ENCODE peak calls at places on chromosomes 1 and 21, in five cellular contexts. X is iPS-NIHi11; A is left cardiac atrium; V is CD8-positive, alpha-beta memory T cell; H is effector CD4-positive, alpha-beta T cell. K is an unnamed sample.

GRCh38 chr21:16908087-16908486 is 604.8 kb upstream of the CXADR start:
- DNase-seq in V (no peak), X (no peak), H (no peak), A (no peak), K (no peak)

GRCh38 chr1:93437976-93438605 is 9.8 kb upstream of the FNBP1L start:
- DNase-seq in H (no peak), X (peak), A (no peak), V (no peak), K (no peak)

GRCh38 chr1:247400685-247401084 is 15.3 kb upstream of the NLRP3 start:
- DNase-seq in A (no peak), V (no peak), X (peak), H (no peak), K (no peak)

GRCh38 chr21:15063081-15063820 is 1.5 kb downstream of the NRIP1 start:
- DNase-seq in X (no peak), A (no peak), H (no peak), V (no peak), K (peak)

GRCh38 chr1:231219422-231220401 is 21.3 kb upstream of the GNPAT start:
- DNase-seq in H (no peak), X (no peak), V (no peak), A (no peak), K (no peak)

GRCh38 chr21:16195476-16195875 is 465.7 kb downstream of the USP25 start:
- DNase-seq in X (no peak), H (no peak), A (no peak), V (no peak), K (no peak)

GRCh38 chr1:1964811-1965210 is 38.8 kb downstream of the CFAP74 start:
- DNase-seq in X (no peak), V (no peak), A (no peak), H (no peak), K (no peak)

GRCh38 chr1:71086331-71086730 is 5.5 kb upstream of the ZRANB2 start:
- DNase-seq in A (no peak), H (no peak), V (no peak), X (no peak), K (no peak)

GRCh38 chr1:155236451-155236850 is 18.8 kb downstream of the ENTREP3 start:
- DNase-seq in A (no peak), H (no peak), V (no peak), X (no peak), K (no peak)

GRCh38 chr21:29801122-29801521 is 138.7 kb downstream of the GRIK1 start:
- DNase-seq in A (no peak), X (no peak), V (no peak), H (no peak), K (no peak)

GRCh38 chr1:227744668-227745067 is 9.4 kb downstream of the SNAP47 start:
- DNase-seq in X (no peak), V (no peak), A (no peak), H (no peak), K (no peak)

GRCh38 chr1:109764561-109765482 is 1.1 kb upstream of the EPS8L3 start:
- DNase-seq in X (no peak), H (no peak), A (peak), V (no peak), K (no peak)

GRCh38 chr1:234554478-234555311 is 55.3 kb downstream of the IRF2BP2 start:
- DNase-seq in A (no peak), X (no peak), V (no peak), H (no peak), K (no peak)

GRCh38 chr21:35833991-35834390 is 226.3 kb downstream of the SETD4 start:
- DNase-seq in V (no peak), H (no peak), X (no peak), A (no peak), K (no peak)

GRCh38 chr1:206492589-206492988 is 14.7 kb upstream of the RASSF5 start:
- DNase-seq in V (no peak), X (no peak), H (no peak), A (no peak), K (no peak)

GRCh38 chr1:9013824-9014223 is 12.4 kb downstream of the SLC2A7 start:
- DNase-seq in X (no peak), A (no peak), H (no peak), V (no peak), K (no peak)

GRCh38 chr1:215844266-215844665 is 277.2 kb downstream of the KCTD3 start:
- DNase-seq in H (no peak), A (no peak), V (no peak), X (no peak), K (no peak)

GRCh38 chr1:119008483-119009299 is 20.5 kb upstream of the TBX15 start:
- DNase-seq in V (no peak), X (peak), A (no peak), H (no peak), K (no peak)

GRCh38 chr1:220669005-220669404 is 21.2 kb upstream of the C1orf115 start:
- DNase-seq in V (no peak), H (no peak), A (no peak), X (no peak), K (no peak)

GRCh38 chr1:229003233-229004031 is 267.5 kb upstream of the RAB4A start:
- DNase-seq in H (no peak), X (peak), A (peak), V (no peak), K (no peak)

GRCh38 chr1:226973371-226973897 is 33.3 kb downstream of the COQ8A start:
- DNase-seq in A (no peak), H (no peak), V (no peak), X (no peak), K (no peak)

GRCh38 chr1:30329802-30330557 is 393.4 kb downstream of the MATN1 start:
- DNase-seq in A (no peak), X (peak), V (no peak), H (no peak), K (no peak)

GRCh38 chr1:2098839-2099785 is 48.9 kb downstream of the PRKCZ start:
- DNase-seq in X (no peak), H (no peak), V (no peak), A (peak), K (no peak)

GRCh38 chr1:44327679-44328491 is 27.2 kb downstream of the ERI3 start:
- DNase-seq in A (peak), H (no peak), V (no peak), X (peak), K (no peak)

GRCh38 chr1:238123201-238123600 is 232.5 kb upstream of the ZP4 start:
- DNase-seq in V (no peak), A (no peak), H (no peak), X (no peak), K (no peak)

GRCh38 chr1:240329443-240329842 is 237.8 kb downstream of the FMN2 start:
- DNase-seq in H (no peak), A (no peak), V (no peak), X (no peak), K (no peak)

GRCh38 chr1:3443759-3444697 is 10.4 kb upstream of the ARHGEF16 start:
- DNase-seq in A (peak), V (no peak), H (no peak), X (no peak), K (no peak)

GRCh38 chr1:172717722-172718455 is 59.0 kb downstream of the FASLG start:
- DNase-seq in H (no peak), X (no peak), A (no peak), V (no peak), K (no peak)

GRCh38 chr21:29529139-29529538 is 230.4 kb downstream of the BACH1 start:
- DNase-seq in H (no peak), A (no peak), V (no peak), X (no peak), K (no peak)

GRCh38 chr1:154951901-154952657 is 3.8 kb downstream of the PBXIP1 start:
- DNase-seq in H (peak), A (no peak), X (no peak), V (peak), K (peak)

GRCh38 chr1:6007318-6008083 is 15.3 kb upstream of the NPHP4 start:
- DNase-seq in V (peak), X (no peak), H (no peak), A (no peak), K (no peak)

K was measured in CD8-positive, alpha-beta T cell.